ENCODE peak calls at places on chromosomes 11 and 22, in four cellular contexts. H is hepatocyte, U is Caco-2, C is OCI-LY7. Q is an unnamed sample.

GRCh38 chr11:13102865-13103539 is 93.9 kb downstream of the RASSF10 start:
- DNase-seq in H (no peak), U (no peak), C (no peak), Q (no peak)

GRCh38 chr11:12090761-12091261 is 19.6 kb upstream of the MICAL2 start:
- DNase-seq in H (peak; percentile 90), U (peak; percentile 92), C (no peak), Q (peak; percentile 100)

GRCh38 chr11:70502677-70503076 is 104.3 kb downstream of the CTTN start:
- DNase-seq in H (no peak), U (no peak), C (no peak), Q (no peak)

GRCh38 chr11:117657801-117658200 is 139.2 kb downstream of the DSCAML1 start:
- DNase-seq in H (no peak), U (no peak), C (no peak), Q (no peak)

GRCh38 chr22:25357056-25357455 is 137.6 kb downstream of the CRYBB2 start:
- DNase-seq in H (no peak), U (no peak), C (no peak), Q (no peak)

GRCh38 chr11:1303196-1303821 is 6.1 kb downstream of the TOLLIP start:
- DNase-seq in H (peak; percentile 4), U (no peak), C (no peak), Q (peak; percentile 57)

GRCh38 chr11:14336507-14337503 is 22.2 kb downstream of the RRAS2 start:
- DNase-seq in H (no peak), U (no peak), C (no peak), Q (no peak)

GRCh38 chr11:1854132-1854948 is 1.5 kb downstream of the LSP1 start:
- DNase-seq in H (no peak), U (no peak), C (peak; percentile 78), Q (no peak)

GRCh38 chr22:41501209-41501608 is 32.3 kb downstream of the ACO2 start:
- DNase-seq in H (no peak), U (no peak), C (peak; percentile 51), Q (peak; percentile 52)

GRCh38 chr22:45235101-45235777 is 5.5 kb downstream of the KIAA0930 start:
- DNase-seq in H (no peak), U (no peak), C (peak; percentile 90), Q (no peak)

GRCh38 chr11:77091146-77091940 is 11.3 kb upstream of the OMP start:
- DNase-seq in H (peak; percentile 88), U (peak; percentile 90), C (peak; percentile 80), Q (peak; percentile 86)

GRCh38 chr11:5992604-5993251 is 5.9 kb upstream of the OR52L1 start:
- DNase-seq in H (peak; percentile 37), U (no peak), C (peak; percentile 25), Q (peak; percentile 25)

GRCh38 chr11:406796-407650 is 7.8 kb downstream of the SIGIRR start:
- DNase-seq in H (peak; percentile 89), U (no peak), C (peak; percentile 94), Q (peak; percentile 86)

GRCh38 chr11:35290876-35291275 is 128.5 kb downstream of the SLC1A2 start:
- DNase-seq in H (no peak), U (no peak), C (no peak), Q (no peak)

GRCh38 chr11:128548655-128549255 is 38.6 kb downstream of the ETS1 start:
- DNase-seq in H (peak; percentile 61), U (no peak), C (peak; percentile 48), Q (peak; percentile 63)

GRCh38 chr11:86815726-86816125 is 15.4 kb downstream of the PRSS23 start:
- DNase-seq in H (no peak), U (no peak), C (no peak), Q (no peak)

GRCh38 chr22:37726240-37726887 is 29.5 kb downstream of the TRIOBP start:
- DNase-seq in H (no peak), U (no peak), C (peak; percentile 23), Q (no peak)

DNA sequence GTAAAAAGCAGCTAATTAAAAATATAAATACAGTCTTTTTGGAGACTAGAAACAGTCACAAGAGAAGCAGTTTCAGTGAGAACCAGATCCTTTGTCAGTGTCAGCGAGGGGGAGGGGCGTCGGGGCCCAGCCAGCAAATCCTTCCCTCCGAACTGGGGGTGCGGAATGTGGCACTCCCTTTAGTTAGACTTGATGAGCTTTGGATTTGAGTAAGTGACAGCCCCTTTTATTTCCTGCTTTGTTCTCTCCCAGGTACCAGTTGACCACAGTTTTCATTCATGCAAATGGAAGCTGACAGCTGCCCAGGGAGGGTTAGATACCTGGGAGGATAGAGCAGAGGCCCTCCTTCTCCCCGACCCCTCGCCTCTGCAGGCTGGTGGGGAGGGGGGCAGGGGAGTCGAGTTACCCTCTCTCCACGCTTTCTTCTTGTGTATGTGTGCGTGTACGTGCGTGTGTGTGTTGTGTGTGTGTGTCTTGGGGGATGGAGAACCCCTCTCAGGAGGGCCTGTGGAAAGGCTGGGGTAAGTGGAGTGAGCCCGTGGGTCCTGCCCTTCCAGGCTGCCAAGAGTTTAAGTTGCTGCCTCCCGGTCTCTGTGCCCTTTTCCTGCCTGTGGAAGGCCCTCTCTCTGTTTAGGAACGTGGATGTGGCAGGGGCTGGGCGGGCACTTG is 38.3 kb downstream of the PTPRJ start:
- DNase-seq in H (peak; percentile 63), U (no peak), C (peak; percentile 73), Q (no peak)
- H3K4me3 ChIP-seq in H (no peak overlapping the region), U (no peak overlapping the region), C (peak overlapping the region; percentile 66), Q (no peak overlapping the region)

GRCh38 chr11:72818971-72819370 is 4.8 kb downstream of the ATG16L2 start:
- DNase-seq in H (no peak), U (no peak), C (no peak), Q (no peak)
- H3K4me1 ChIP-seq in H (peaks cover 19% of the 10 kb centered on the region), U (peaks cover 5% of the 10 kb centered on the region), C (peaks cover 33% of the 10 kb centered on the region), Q (peaks cover 2% of the 10 kb centered on the region)

GRCh38 chr11:20059587-20060021 is 100.7 kb downstream of the DBX1 start:
- DNase-seq in H (no peak), U (no peak), C (no peak), Q (no peak)
- H3K36me3 ChIP-seq in H (no peaks in the 10 kb centered on the region), U (no peaks in the 10 kb centered on the region), C (no peaks in the 10 kb centered on the region), Q (peaks cover 6% of the 10 kb centered on the region)

GRCh38 chr11:118705111-118705741 is 25.8 kb upstream of the TREH start:
- DNase-seq in H (no peak), U (no peak), C (peak; percentile 32), Q (no peak)

GRCh38 chr11:118703563-118704106 is 24.2 kb upstream of the TREH start:
- DNase-seq in H (no peak), U (peak; percentile 23), C (no peak), Q (no peak)

GRCh38 chr11:118706546-118706825 is 27.0 kb upstream of the TREH start:
- DNase-seq in H (no peak), U (no peak), C (no peak), Q (no peak)

GRCh38 chr11:118708296-118708695 is 28.8 kb upstream of the TREH start:
- DNase-seq in H (no peak), U (no peak), C (no peak), Q (no peak)

GRCh38 chr11:118705796-118706545 is 26.5 kb upstream of the TREH start:
- DNase-seq in H (no peak), U (no peak), C (no peak), Q (no peak)
- H3K4me3 ChIP-seq in H (no peak overlapping the region), U (no peak overlapping the region), C (no peak overlapping the region), Q (no peak overlapping the region)

GRCh38 chr11:126113515-126113957 is 50.9 kb upstream of the CDON start:
- DNase-seq in H (peak; percentile 94), U (peak; percentile 68), C (no peak), Q (peak; percentile 99)

GRCh38 chr11:126113963-126114362 is 51.3 kb upstream of the CDON start:
- DNase-seq in H (no peak), U (no peak), C (no peak), Q (no peak)

GRCh38 chr11:126112547-126112946 is 49.9 kb upstream of the CDON start:
- DNase-seq in H (peak; percentile 80), U (no peak), C (no peak), Q (no peak)

GRCh38 chr11:126111458-126112116 is 48.9 kb upstream of the CDON start:
- DNase-seq in H (no peak), U (no peak), C (no peak), Q (no peak)

GRCh38 chr11:126113012-126113411 is 50.3 kb upstream of the CDON start:
- DNase-seq in H (no peak), U (no peak), C (no peak), Q (no peak)
- H3K4me1 ChIP-seq in H (peaks cover 47% of the 10 kb centered on the region), U (no peaks in the 10 kb centered on the region), C (no peaks in the 10 kb centered on the region), Q (peaks cover 9% of the 10 kb centered on the region)

Q was measured in small intestine.